ENCODE peak calls at places on chromosomes 4 and X, in ten cellular contexts. One of them, this sample, is unnamed.

GRCh38 chr4:76377922-76378321 is 43.0 kb downstream of the CCDC158 start:
- DNase-seq in frontal cortex: no peak
- DNase-seq in ELR: peak; percentile 58
- DNase-seq in NCI-H1092 treated with DMSO at 0.1 percent for 48 hours: no peak
- DNase-seq in GM03348: peak; percentile 40
- DNase-seq in activated T-cell treated with anti-CD3 and anti-CD28 coated beads, Interleukin-2, amount 50 U/mL, for 48 hours: peak; percentile 43
- DNase-seq in activated CD8-positive, alpha-beta memory T cell treated with anti-CD3 and anti-CD28 coated beads, Interleukin-2, amount 10 ng/mL, durations not matched to agents 7 days and 5 days: peak; percentile 64
- DNase-seq in fibroblast of gingiva: no peak
- DNase-seq in AG08396: peak; percentile 41
- DNase-seq in GM18507: peak; percentile 7
- DNase-seq in this sample: peak; percentile 58

GRCh38 chr4:4182835-4183568 is 43.7 kb downstream of the OTOP1 start:
- DNase-seq in frontal cortex: no peak
- DNase-seq in ELR: peak; percentile 19
- DNase-seq in NCI-H1092 treated with DMSO at 0.1 percent for 48 hours: no peak
- DNase-seq in GM03348: peak; percentile 36
- DNase-seq in activated T-cell treated with anti-CD3 and anti-CD28 coated beads, Interleukin-2, amount 50 U/mL, for 48 hours: peak; percentile 41
- DNase-seq in activated CD8-positive, alpha-beta memory T cell treated with anti-CD3 and anti-CD28 coated beads, Interleukin-2, amount 10 ng/mL, durations not matched to agents 7 days and 5 days: peak; percentile 44
- DNase-seq in fibroblast of gingiva: no peak
- DNase-seq in AG08396: peak; percentile 22
- DNase-seq in GM18507: peak; percentile 4
- DNase-seq in this sample: no peak

GRCh38 chr4:26034849-26035248 is 120.8 kb downstream of the SMIM20 start:
- DNase-seq in frontal cortex: no peak
- DNase-seq in ELR: no peak
- DNase-seq in NCI-H1092 treated with DMSO at 0.1 percent for 48 hours: no peak
- DNase-seq in GM03348: no peak
- DNase-seq in activated T-cell treated with anti-CD3 and anti-CD28 coated beads, Interleukin-2, amount 50 U/mL, for 48 hours: peak; percentile 28
- DNase-seq in activated CD8-positive, alpha-beta memory T cell treated with anti-CD3 and anti-CD28 coated beads, Interleukin-2, amount 10 ng/mL, durations not matched to agents 7 days and 5 days: peak; percentile 66
- DNase-seq in fibroblast of gingiva: no peak
- DNase-seq in AG08396: no peak
- DNase-seq in GM18507: no peak
- DNase-seq in this sample: no peak

GRCh38 chr4:161577604-161578301 is 586.0 kb downstream of the FSTL5 start:
- DNase-seq in frontal cortex: no peak
- DNase-seq in ELR: peak; percentile 75
- DNase-seq in NCI-H1092 treated with DMSO at 0.1 percent for 48 hours: no peak
- DNase-seq in GM03348: no peak
- DNase-seq in activated T-cell treated with anti-CD3 and anti-CD28 coated beads, Interleukin-2, amount 50 U/mL, for 48 hours: no peak
- DNase-seq in activated CD8-positive, alpha-beta memory T cell treated with anti-CD3 and anti-CD28 coated beads, Interleukin-2, amount 10 ng/mL, durations not matched to agents 7 days and 5 days: no peak
- DNase-seq in fibroblast of gingiva: peak; percentile 57
- DNase-seq in AG08396: no peak
- DNase-seq in GM18507: no peak
- DNase-seq in this sample: no peak

GRCh38 chr4:142467086-142467485 is 379.0 kb downstream of the INPP4B start:
- DNase-seq in frontal cortex: no peak
- DNase-seq in ELR: no peak
- DNase-seq in NCI-H1092 treated with DMSO at 0.1 percent for 48 hours: no peak
- DNase-seq in GM03348: no peak
- DNase-seq in activated T-cell treated with anti-CD3 and anti-CD28 coated beads, Interleukin-2, amount 50 U/mL, for 48 hours: no peak
- DNase-seq in activated CD8-positive, alpha-beta memory T cell treated with anti-CD3 and anti-CD28 coated beads, Interleukin-2, amount 10 ng/mL, durations not matched to agents 7 days and 5 days: no peak
- DNase-seq in fibroblast of gingiva: no peak
- DNase-seq in AG08396: no peak
- DNase-seq in GM18507: no peak
- DNase-seq in this sample: no peak

GRCh38 chr4:61152433-61152832 is 47.7 kb upstream of the ADGRL3 start:
- DNase-seq in frontal cortex: no peak
- DNase-seq in ELR: peak; percentile 34
- DNase-seq in NCI-H1092 treated with DMSO at 0.1 percent for 48 hours: no peak
- DNase-seq in GM03348: no peak
- DNase-seq in activated T-cell treated with anti-CD3 and anti-CD28 coated beads, Interleukin-2, amount 50 U/mL, for 48 hours: no peak
- DNase-seq in activated CD8-positive, alpha-beta memory T cell treated with anti-CD3 and anti-CD28 coated beads, Interleukin-2, amount 10 ng/mL, durations not matched to agents 7 days and 5 days: no peak
- DNase-seq in fibroblast of gingiva: no peak
- DNase-seq in AG08396: no peak
- DNase-seq in GM18507: no peak
- DNase-seq in this sample: no peak

GRCh38 chr4:144575181-144575580 is 70.8 kb upstream of the HHIP start:
- DNase-seq in frontal cortex: peak; percentile 3
- DNase-seq in ELR: no peak
- DNase-seq in NCI-H1092 treated with DMSO at 0.1 percent for 48 hours: peak; percentile 1
- DNase-seq in GM03348: peak; percentile 9
- DNase-seq in activated T-cell treated with anti-CD3 and anti-CD28 coated beads, Interleukin-2, amount 50 U/mL, for 48 hours: no peak
- DNase-seq in activated CD8-positive, alpha-beta memory T cell treated with anti-CD3 and anti-CD28 coated beads, Interleukin-2, amount 10 ng/mL, durations not matched to agents 7 days and 5 days: no peak
- DNase-seq in fibroblast of gingiva: peak; percentile 70
- DNase-seq in AG08396: no peak
- DNase-seq in GM18507: no peak
- DNase-seq in this sample: no peak

GRCh38 chr4:168587326-168588125 is 90.7 kb downstream of the PALLD start:
- DNase-seq in frontal cortex: no peak
- DNase-seq in ELR: peak; percentile 96
- DNase-seq in NCI-H1092 treated with DMSO at 0.1 percent for 48 hours: no peak
- DNase-seq in GM03348: peak; percentile 70
- DNase-seq in activated T-cell treated with anti-CD3 and anti-CD28 coated beads, Interleukin-2, amount 50 U/mL, for 48 hours: no peak
- DNase-seq in activated CD8-positive, alpha-beta memory T cell treated with anti-CD3 and anti-CD28 coated beads, Interleukin-2, amount 10 ng/mL, durations not matched to agents 7 days and 5 days: no peak
- DNase-seq in fibroblast of gingiva: peak; percentile 73
- DNase-seq in AG08396: peak; percentile 49
- DNase-seq in GM18507: no peak
- DNase-seq in this sample: no peak

GRCh38 chr4:17781072-17781830 is at the start of gene FAM184B:
- DNase-seq in frontal cortex: no peak
- DNase-seq in ELR: peak; percentile 13
- DNase-seq in NCI-H1092 treated with DMSO at 0.1 percent for 48 hours: peak; percentile 38
- DNase-seq in GM03348: peak; percentile 45
- DNase-seq in activated T-cell treated with anti-CD3 and anti-CD28 coated beads, Interleukin-2, amount 50 U/mL, for 48 hours: peak; percentile 28
- DNase-seq in activated CD8-positive, alpha-beta memory T cell treated with anti-CD3 and anti-CD28 coated beads, Interleukin-2, amount 10 ng/mL, durations not matched to agents 7 days and 5 days: no peak
- DNase-seq in fibroblast of gingiva: no peak
- DNase-seq in AG08396: peak; percentile 29
- DNase-seq in GM18507: no peak
- DNase-seq in this sample: no peak

GRCh38 chrX:19121898-19122640 is at the start of gene ADGRG2:
- DNase-seq in frontal cortex: peak; percentile 29
- DNase-seq in ELR: peak; percentile 4
- DNase-seq in NCI-H1092 treated with DMSO at 0.1 percent for 48 hours: no peak
- DNase-seq in GM03348: peak; percentile 59
- DNase-seq in activated T-cell treated with anti-CD3 and anti-CD28 coated beads, Interleukin-2, amount 50 U/mL, for 48 hours: no peak
- DNase-seq in activated CD8-positive, alpha-beta memory T cell treated with anti-CD3 and anti-CD28 coated beads, Interleukin-2, amount 10 ng/mL, durations not matched to agents 7 days and 5 days: no peak
- DNase-seq in fibroblast of gingiva: peak; percentile 1
- DNase-seq in AG08396: peak; percentile 48
- DNase-seq in GM18507: peak; percentile 0
- DNase-seq in this sample: peak; percentile 33

GRCh38 chr4:3657917-3658913 is 108.0 kb upstream of the ADRA2C start:
- DNase-seq in frontal cortex: no peak
- DNase-seq in ELR: peak; percentile 80
- DNase-seq in NCI-H1092 treated with DMSO at 0.1 percent for 48 hours: peak; percentile 84
- DNase-seq in GM03348: peak; percentile 95
- DNase-seq in activated T-cell treated with anti-CD3 and anti-CD28 coated beads, Interleukin-2, amount 50 U/mL, for 48 hours: no peak
- DNase-seq in activated CD8-positive, alpha-beta memory T cell treated with anti-CD3 and anti-CD28 coated beads, Interleukin-2, amount 10 ng/mL, durations not matched to agents 7 days and 5 days: no peak
- DNase-seq in fibroblast of gingiva: no peak
- DNase-seq in AG08396: peak; percentile 97
- DNase-seq in GM18507: no peak
- DNase-seq in this sample: no peak

GRCh38 chr4:61405307-61405706 is 205.2 kb downstream of the ADGRL3 start:
- DNase-seq in frontal cortex: no peak
- DNase-seq in ELR: no peak
- DNase-seq in NCI-H1092 treated with DMSO at 0.1 percent for 48 hours: no peak
- DNase-seq in GM03348: no peak
- DNase-seq in activated T-cell treated with anti-CD3 and anti-CD28 coated beads, Interleukin-2, amount 50 U/mL, for 48 hours: no peak
- DNase-seq in activated CD8-positive, alpha-beta memory T cell treated with anti-CD3 and anti-CD28 coated beads, Interleukin-2, amount 10 ng/mL, durations not matched to agents 7 days and 5 days: no peak
- DNase-seq in fibroblast of gingiva: no peak
- DNase-seq in AG08396: no peak
- DNase-seq in GM18507: no peak
- DNase-seq in this sample: no peak

GRCh38 chr4:85102606-85103005 is 136.1 kb upstream of the WDFY3 start:
- DNase-seq in frontal cortex: no peak
- DNase-seq in ELR: peak; percentile 9
- DNase-seq in NCI-H1092 treated with DMSO at 0.1 percent for 48 hours: no peak
- DNase-seq in GM03348: no peak
- DNase-seq in activated T-cell treated with anti-CD3 and anti-CD28 coated beads, Interleukin-2, amount 50 U/mL, for 48 hours: no peak
- DNase-seq in activated CD8-positive, alpha-beta memory T cell treated with anti-CD3 and anti-CD28 coated beads, Interleukin-2, amount 10 ng/mL, durations not matched to agents 7 days and 5 days: no peak
- DNase-seq in fibroblast of gingiva: no peak
- DNase-seq in AG08396: no peak
- DNase-seq in GM18507: no peak
- DNase-seq in this sample: no peak

GRCh38 chr4:169397762-169398161 is 127.0 kb upstream of the SH3RF1 start:
- DNase-seq in frontal cortex: no peak
- DNase-seq in ELR: peak; percentile 53
- DNase-seq in NCI-H1092 treated with DMSO at 0.1 percent for 48 hours: peak; percentile 8
- DNase-seq in GM03348: no peak
- DNase-seq in activated T-cell treated with anti-CD3 and anti-CD28 coated beads, Interleukin-2, amount 50 U/mL, for 48 hours: no peak
- DNase-seq in activated CD8-positive, alpha-beta memory T cell treated with anti-CD3 and anti-CD28 coated beads, Interleukin-2, amount 10 ng/mL, durations not matched to agents 7 days and 5 days: no peak
- DNase-seq in fibroblast of gingiva: peak; percentile 66
- DNase-seq in AG08396: no peak
- DNase-seq in GM18507: no peak
- DNase-seq in this sample: no peak

GRCh38 chr4:104901438-104901837 is 245.2 kb upstream of the TET2 start:
- DNase-seq in frontal cortex: peak; percentile 14
- DNase-seq in ELR: no peak
- DNase-seq in NCI-H1092 treated with DMSO at 0.1 percent for 48 hours: peak; percentile 53
- DNase-seq in GM03348: no peak
- DNase-seq in activated T-cell treated with anti-CD3 and anti-CD28 coated beads, Interleukin-2, amount 50 U/mL, for 48 hours: no peak
- DNase-seq in activated CD8-positive, alpha-beta memory T cell treated with anti-CD3 and anti-CD28 coated beads, Interleukin-2, amount 10 ng/mL, durations not matched to agents 7 days and 5 days: no peak
- DNase-seq in fibroblast of gingiva: no peak
- DNase-seq in AG08396: no peak
- DNase-seq in GM18507: no peak
- DNase-seq in this sample: no peak